ENCODE peak calls at places on chromosomes 3 and 15, in nine cellular contexts. One of them, this sample, is unnamed.

GRCh38 chr3:86937306-86937791 is 53.6 kb downstream of the VGLL3 start:
- DNase-seq in stimulated activated CD4-positive, alpha-beta T cell treated with anti-CD3 and anti-CD28 coated beads, Interleukin-15, amount 100 ng/mL, for 1 hour: no peak
- DNase-seq in LoVo: no peak
- DNase-seq in amniotic stem cell: peak
- DNase-seq in bronchial epithelial cell: peak
- DNase-seq in hypothalamus: no peak
- DNase-seq in fibroblast of lung: peak
- DNase-seq in left colon: no peak
- DNase-seq in psoas muscle: no peak
- DNase-seq in this sample: no peak

GRCh38 chr3:95923496-95924210 is 890.7 kb upstream of the EPHA6 start:
- DNase-seq in stimulated activated CD4-positive, alpha-beta T cell treated with anti-CD3 and anti-CD28 coated beads, Interleukin-15, amount 100 ng/mL, for 1 hour: no peak
- DNase-seq in LoVo: no peak
- DNase-seq in amniotic stem cell: peak
- DNase-seq in bronchial epithelial cell: peak
- DNase-seq in hypothalamus: no peak
- DNase-seq in fibroblast of lung: peak
- DNase-seq in left colon: no peak
- DNase-seq in psoas muscle: no peak
- DNase-seq in this sample: no peak

GRCh38 chr15:77066961-77067690 is 3.8 kb downstream of the TSPAN3 start:
- DNase-seq in stimulated activated CD4-positive, alpha-beta T cell treated with anti-CD3 and anti-CD28 coated beads, Interleukin-15, amount 100 ng/mL, for 1 hour: no peak
- DNase-seq in LoVo: peak
- DNase-seq in amniotic stem cell: no peak
- DNase-seq in bronchial epithelial cell: peak
- DNase-seq in hypothalamus: no peak
- DNase-seq in fibroblast of lung: peak
- DNase-seq in left colon: no peak
- DNase-seq in psoas muscle: no peak
- DNase-seq in this sample: no peak

GRCh38 chr3:155070932-155071387 is 9.2 kb upstream of the MME start:
- DNase-seq in stimulated activated CD4-positive, alpha-beta T cell treated with anti-CD3 and anti-CD28 coated beads, Interleukin-15, amount 100 ng/mL, for 1 hour: no peak
- DNase-seq in LoVo: no peak
- DNase-seq in amniotic stem cell: peak
- DNase-seq in bronchial epithelial cell: peak
- DNase-seq in hypothalamus: no peak
- DNase-seq in fibroblast of lung: peak
- DNase-seq in left colon: no peak
- DNase-seq in psoas muscle: no peak
- DNase-seq in this sample: no peak

GRCh38 chr3:77179762-77180161 is 139.9 kb downstream of the ROBO2 start:
- DNase-seq in stimulated activated CD4-positive, alpha-beta T cell treated with anti-CD3 and anti-CD28 coated beads, Interleukin-15, amount 100 ng/mL, for 1 hour: no peak
- DNase-seq in LoVo: no peak
- DNase-seq in amniotic stem cell: no peak
- DNase-seq in bronchial epithelial cell: no peak
- DNase-seq in hypothalamus: no peak
- DNase-seq in fibroblast of lung: no peak
- DNase-seq in left colon: no peak
- DNase-seq in psoas muscle: no peak
- DNase-seq in this sample: no peak

GRCh38 chr3:13096356-13096755 is 23.1 kb upstream of the IQSEC1 start:
- DNase-seq in stimulated activated CD4-positive, alpha-beta T cell treated with anti-CD3 and anti-CD28 coated beads, Interleukin-15, amount 100 ng/mL, for 1 hour: no peak
- DNase-seq in LoVo: no peak
- DNase-seq in amniotic stem cell: no peak
- DNase-seq in bronchial epithelial cell: no peak
- DNase-seq in hypothalamus: no peak
- DNase-seq in fibroblast of lung: no peak
- DNase-seq in left colon: no peak
- DNase-seq in psoas muscle: no peak
- DNase-seq in this sample: no peak

GRCh38 chr3:64684715-64685261 is 3.0 kb downstream of the ADAMTS9 start:
- DNase-seq in stimulated activated CD4-positive, alpha-beta T cell treated with anti-CD3 and anti-CD28 coated beads, Interleukin-15, amount 100 ng/mL, for 1 hour: no peak
- DNase-seq in LoVo: no peak
- DNase-seq in amniotic stem cell: no peak
- DNase-seq in bronchial epithelial cell: no peak
- DNase-seq in hypothalamus: no peak
- DNase-seq in fibroblast of lung: peak
- DNase-seq in left colon: peak
- DNase-seq in psoas muscle: peak
- DNase-seq in this sample: peak

GRCh38 chr3:23161308-23161707 is 41.8 kb upstream of the UBE2E2 start:
- DNase-seq in stimulated activated CD4-positive, alpha-beta T cell treated with anti-CD3 and anti-CD28 coated beads, Interleukin-15, amount 100 ng/mL, for 1 hour: no peak
- DNase-seq in LoVo: no peak
- DNase-seq in amniotic stem cell: no peak
- DNase-seq in bronchial epithelial cell: peak
- DNase-seq in hypothalamus: no peak
- DNase-seq in fibroblast of lung: peak
- DNase-seq in left colon: no peak
- DNase-seq in psoas muscle: no peak
- DNase-seq in this sample: no peak

GRCh38 chr15:31150732-31151212 is 49.2 kb upstream of the TRPM1 start:
- DNase-seq in stimulated activated CD4-positive, alpha-beta T cell treated with anti-CD3 and anti-CD28 coated beads, Interleukin-15, amount 100 ng/mL, for 1 hour: no peak
- DNase-seq in LoVo: no peak
- DNase-seq in amniotic stem cell: no peak
- DNase-seq in bronchial epithelial cell: peak
- DNase-seq in hypothalamus: no peak
- DNase-seq in fibroblast of lung: no peak
- DNase-seq in left colon: no peak
- DNase-seq in psoas muscle: no peak
- DNase-seq in this sample: no peak

GRCh38 chr15:31427411-31427810 is 100.8 kb downstream of the KLF13 start:
- DNase-seq in stimulated activated CD4-positive, alpha-beta T cell treated with anti-CD3 and anti-CD28 coated beads, Interleukin-15, amount 100 ng/mL, for 1 hour: no peak
- DNase-seq in LoVo: no peak
- DNase-seq in amniotic stem cell: no peak
- DNase-seq in bronchial epithelial cell: peak
- DNase-seq in hypothalamus: no peak
- DNase-seq in fibroblast of lung: no peak
- DNase-seq in left colon: no peak
- DNase-seq in psoas muscle: no peak
- DNase-seq in this sample: no peak

GRCh38 chr3:179927191-179927590 is 109.5 kb downstream of the PEX5L start:
- DNase-seq in stimulated activated CD4-positive, alpha-beta T cell treated with anti-CD3 and anti-CD28 coated beads, Interleukin-15, amount 100 ng/mL, for 1 hour: no peak
- DNase-seq in LoVo: no peak
- DNase-seq in amniotic stem cell: no peak
- DNase-seq in bronchial epithelial cell: no peak
- DNase-seq in hypothalamus: no peak
- DNase-seq in fibroblast of lung: no peak
- DNase-seq in left colon: no peak
- DNase-seq in psoas muscle: no peak
- DNase-seq in this sample: no peak

GRCh38 chr15:88331291-88331690 is 74.8 kb upstream of the NTRK3 start:
- DNase-seq in stimulated activated CD4-positive, alpha-beta T cell treated with anti-CD3 and anti-CD28 coated beads, Interleukin-15, amount 100 ng/mL, for 1 hour: no peak
- DNase-seq in LoVo: peak
- DNase-seq in amniotic stem cell: no peak
- DNase-seq in bronchial epithelial cell: no peak
- DNase-seq in hypothalamus: no peak
- DNase-seq in fibroblast of lung: peak
- DNase-seq in left colon: no peak
- DNase-seq in psoas muscle: no peak
- DNase-seq in this sample: no peak

GRCh38 chr3:194536883-194537637 is 50.3 kb upstream of the ATP13A3 start:
- DNase-seq in stimulated activated CD4-positive, alpha-beta T cell treated with anti-CD3 and anti-CD28 coated beads, Interleukin-15, amount 100 ng/mL, for 1 hour: no peak
- DNase-seq in LoVo: peak
- DNase-seq in amniotic stem cell: no peak
- DNase-seq in bronchial epithelial cell: peak
- DNase-seq in hypothalamus: no peak
- DNase-seq in fibroblast of lung: peak
- DNase-seq in left colon: peak
- DNase-seq in psoas muscle: peak
- DNase-seq in this sample: no peak

GRCh38 chr3:184584001-184584891 is 22.7 kb downstream of the EPHB3 start:
- DNase-seq in stimulated activated CD4-positive, alpha-beta T cell treated with anti-CD3 and anti-CD28 coated beads, Interleukin-15, amount 100 ng/mL, for 1 hour: no peak
- DNase-seq in LoVo: no peak
- DNase-seq in amniotic stem cell: no peak
- DNase-seq in bronchial epithelial cell: no peak
- DNase-seq in hypothalamus: peak
- DNase-seq in fibroblast of lung: no peak
- DNase-seq in left colon: no peak
- DNase-seq in psoas muscle: peak
- DNase-seq in this sample: no peak

GRCh38 chr3:48394391-48394790 is 22.4 kb downstream of the FBXW12 start:
- DNase-seq in stimulated activated CD4-positive, alpha-beta T cell treated with anti-CD3 and anti-CD28 coated beads, Interleukin-15, amount 100 ng/mL, for 1 hour: no peak
- DNase-seq in LoVo: no peak
- DNase-seq in amniotic stem cell: no peak
- DNase-seq in bronchial epithelial cell: no peak
- DNase-seq in hypothalamus: no peak
- DNase-seq in fibroblast of lung: no peak
- DNase-seq in left colon: no peak
- DNase-seq in psoas muscle: no peak
- DNase-seq in this sample: no peak

GRCh38 chr15:89747708-89748682 is 3.1 kb downstream of the MESP1 start:
- DNase-seq in stimulated activated CD4-positive, alpha-beta T cell treated with anti-CD3 and anti-CD28 coated beads, Interleukin-15, amount 100 ng/mL, for 1 hour: no peak
- DNase-seq in LoVo: no peak
- DNase-seq in amniotic stem cell: no peak
- DNase-seq in bronchial epithelial cell: no peak
- DNase-seq in hypothalamus: no peak
- DNase-seq in fibroblast of lung: no peak
- DNase-seq in left colon: no peak
- DNase-seq in psoas muscle: no peak
- DNase-seq in this sample: no peak

GRCh38 chr3:196513697-196514349 is 1.3 kb downstream of the SMCO1 start:
- DNase-seq in stimulated activated CD4-positive, alpha-beta T cell treated with anti-CD3 and anti-CD28 coated beads, Interleukin-15, amount 100 ng/mL, for 1 hour: no peak
- DNase-seq in LoVo: no peak
- DNase-seq in amniotic stem cell: no peak
- DNase-seq in bronchial epithelial cell: peak
- DNase-seq in hypothalamus: no peak
- DNase-seq in fibroblast of lung: peak
- DNase-seq in left colon: no peak
- DNase-seq in psoas muscle: no peak
- DNase-seq in this sample: no peak

GRCh38 chr3:141105828-141106628 is 54.9 kb downstream of the SPSB4 start:
- DNase-seq in stimulated activated CD4-positive, alpha-beta T cell treated with anti-CD3 and anti-CD28 coated beads, Interleukin-15, amount 100 ng/mL, for 1 hour: peak
- DNase-seq in LoVo: peak
- DNase-seq in amniotic stem cell: peak
- DNase-seq in bronchial epithelial cell: peak
- DNase-seq in hypothalamus: no peak
- DNase-seq in fibroblast of lung: peak
- DNase-seq in left colon: peak
- DNase-seq in psoas muscle: peak
- DNase-seq in this sample: no peak

This sample was measured in coronary artery.